ENCODE peak calls at places on chromosome 17, in four cellular contexts. H is H1, L is K562, P is SK-N-SH. V is an unnamed sample.
A peak's percentile ranks its signal among the peaks of the same experiment; 100 is the strongest.

GRCh38 chr17:57995076-57995956 is 7.3 kb upstream of the VEZF1 start:
- DNase-seq in H (no peak), L (peak; percentile 81), P (peak; percentile 79), V (peak; percentile 61)

GRCh38 chr17:65297384-65297783 is 160.2 kb downstream of the RGS9 start:
- DNase-seq in L (no peak), H (no peak), P (no peak), V (no peak)

GRCh38 chr17:63358956-63359355 is 87.2 kb downstream of the CYB561 start:
- DNase-seq in L (no peak), H (no peak), P (no peak), V (no peak)

GRCh38 chr17:61253937-61254677 is 145.5 kb upstream of the TBX2 start:
- DNase-seq in H (no peak), P (no peak), L (no peak), V (no peak)

GRCh38 chr17:56653877-56654276 is 60.4 kb downstream of the NOG start:
- DNase-seq in L (peak; percentile 16), H (no peak), P (peak; percentile 32), V (peak; percentile 63)

GRCh38 chr17:58059141-58059540 is 24.1 kb upstream of the DYNLL2 start:
- DNase-seq in P (no peak), L (no peak), H (no peak), V (no peak)

GRCh38 chr17:17205368-17206148 is 575 bp downstream of the PLD6 start:
- DNase-seq in L (peak; percentile 65), H (no peak), P (peak; percentile 80), V (peak; percentile 69)

GRCh38 chr17:44069974-44070454 is 521 bp upstream of the G6PC3 start:
- DNase-seq in P (no peak), H (no peak), L (no peak), V (no peak)

GRCh38 chr17:32349854-32350661 is at the start of gene ZNF207:
- DNase-seq in P (peak; percentile 93), L (peak; percentile 98), H (peak; percentile 88), V (peak; percentile 96)

GRCh38 chr17:78990349-78991016 is 10.8 kb upstream of the LGALS3BP start:
- DNase-seq in L (no peak), H (no peak), P (peak; percentile 22), V (no peak)

GRCh38 chr17:7912927-7913524 is 3.1 kb downstream of the RNF227 start:
- DNase-seq in H (no peak), P (peak; percentile 76), L (peak; percentile 84), V (no peak)

GRCh38 chr17:65078441-65079160 is 22.1 kb upstream of the GNA13 start:
- DNase-seq in L (no peak), P (no peak), H (no peak), V (no peak)

GRCh38 chr17:76000016-76000754 is 470 bp upstream of the CDK3 start:
- DNase-seq in H (peak; percentile 62), L (peak; percentile 80), P (peak; percentile 98), V (peak; percentile 90)

GRCh38 chr17:79066963-79067362 is 7.7 kb upstream of the ENGASE start:
- DNase-seq in P (no peak), H (no peak), L (no peak), V (no peak)

GRCh38 chr17:4837471-4838305 is 4.5 kb downstream of the MINK1 start:
- DNase-seq in L (no peak), H (no peak), P (no peak), V (no peak)

GRCh38 chr17:1649844-1650409 is at the start of gene RILP:
- DNase-seq in H (no peak), L (peak; percentile 96), P (no peak), V (peak; percentile 57)

GRCh38 chr17:280901-281300 is 71.7 kb downstream of the RPH3AL start:
- DNase-seq in P (no peak), L (no peak), H (no peak), V (no peak)

DNA sequence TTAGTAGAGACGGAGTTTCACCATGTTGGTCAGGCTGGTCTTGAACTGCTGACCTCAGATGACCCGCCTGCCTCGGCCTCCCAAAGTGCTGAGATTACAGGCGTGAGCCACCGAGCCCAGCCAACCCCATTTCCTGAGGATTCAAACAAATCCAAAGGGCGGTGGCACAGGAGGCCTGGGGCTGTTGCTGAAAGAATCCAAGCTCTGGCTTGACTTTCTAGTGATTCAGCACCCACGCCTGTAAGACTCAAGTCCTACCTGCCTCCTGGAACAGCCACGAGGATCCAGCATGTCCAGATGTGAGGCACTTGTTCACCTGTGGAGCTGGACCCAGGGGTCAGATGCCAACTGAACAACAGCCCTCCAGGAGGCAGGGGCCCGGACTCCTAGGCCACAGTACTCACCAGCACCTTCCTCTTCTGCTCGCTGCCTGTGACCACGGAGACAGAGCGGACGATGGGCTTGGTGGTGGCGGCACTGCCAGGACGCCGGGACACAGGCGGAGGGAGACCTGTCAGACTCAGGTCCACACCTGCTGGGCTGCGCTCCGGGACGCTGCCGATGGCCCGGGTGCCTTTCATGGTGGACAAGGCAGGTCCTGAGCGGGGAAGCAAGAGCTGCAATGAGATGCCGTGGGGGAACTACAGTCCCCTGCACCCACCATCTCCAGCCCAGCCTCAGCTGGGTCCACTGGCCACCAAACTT is 3.1 kb downstream of the CEP131 start:
- DNase-seq in P (no peak), H (no peak), L (no peak), V (no peak)
- TF ChIP-seq TEAD4 in P (no peak), H (no peak), L (no peak), V (no peak)

DNA sequence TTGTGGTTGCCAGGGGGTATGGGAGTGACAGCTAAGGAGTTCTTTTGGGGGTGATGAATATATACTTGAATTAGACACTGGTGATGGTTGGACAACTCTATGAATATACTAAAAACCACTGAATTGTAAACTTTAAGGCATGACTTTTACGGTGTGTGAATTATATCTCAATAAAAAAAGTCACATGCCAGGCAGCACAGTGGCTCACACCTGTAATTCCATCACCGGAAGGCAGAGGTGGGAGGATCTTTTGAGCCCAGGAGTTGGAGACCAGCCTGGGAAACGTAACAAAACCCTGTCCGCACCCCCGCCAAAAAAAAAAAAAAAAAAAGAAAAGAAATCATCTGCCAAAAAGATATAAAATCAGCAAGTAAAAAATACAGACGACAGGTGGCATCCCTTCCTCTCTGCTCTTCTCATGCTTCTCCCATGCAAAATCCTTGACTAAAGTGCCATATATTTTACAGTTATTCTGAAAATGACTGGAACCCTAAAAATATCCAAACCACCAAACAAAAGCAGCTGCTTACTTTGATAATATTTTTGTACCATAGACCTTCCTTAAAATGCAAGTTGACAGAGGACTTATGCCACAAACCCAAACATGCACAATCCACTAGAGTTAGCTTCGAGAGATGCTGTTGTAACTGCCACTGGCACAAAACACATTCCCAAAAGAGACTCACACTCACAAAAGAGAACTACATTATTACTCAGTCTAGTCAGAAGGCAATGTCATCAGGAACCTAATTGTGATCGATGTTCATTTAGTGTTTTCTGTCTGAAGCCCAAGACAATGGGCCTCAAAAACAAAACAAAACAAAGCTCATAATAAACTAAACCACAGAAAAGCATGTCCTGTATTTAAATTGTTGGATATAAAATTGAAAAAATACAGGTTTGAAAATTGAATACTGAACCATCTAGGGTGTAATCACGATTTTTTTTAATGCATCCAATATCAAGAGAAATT is 2.5 kb downstream of the CRLF3 start:
- DNase-seq in P (no peak), L (no peak), H (no peak), V (no peak)
- TF ChIP-seq TEAD4 in P (no peak), L (no peak), H (no peak), V (no peak)

GRCh38 chr17:66564992-66565465 is 262.6 kb downstream of the PRKCA start:
- DNase-seq in H (no peak), L (no peak), P (no peak), V (peak; percentile 58)
- TF ChIP-seq TEAD4 in H (peak; percentile 78), L (no peak), P (no peak), V (no peak)

GRCh38 chr17:39573447-39574298 is 34.0 kb downstream of the NEUROD2 start:
- DNase-seq in L (peak; percentile 52), H (no peak), P (peak; percentile 96), V (peak; percentile 70)
- TF ChIP-seq TEAD4 in L (no peak), H (no peak), P (no peak), V (no peak)

V was measured in WTC11.